ENCODE peak calls at places on chromosome 10, in five cellular contexts. One of them, this sample, is unnamed.
A peak's percentile ranks its signal among the peaks of the same experiment; 100 is the strongest.

GRCh38 chr10:123858907-123859650 is 32.5 kb downstream of the CPXM2 start:
- DNase-seq in A549: no peak
- DNase-seq in GM23248: no peak
- DNase-seq in CD8-positive, alpha-beta T cell: no peak
- DNase-seq in psoas muscle: no peak
- DNase-seq in this sample: no peak

GRCh38 chr10:36172574-36172973 is 530.5 kb upstream of the FZD8 start:
- DNase-seq in A549: no peak
- DNase-seq in CD8-positive, alpha-beta T cell: no peak
- DNase-seq in psoas muscle: no peak
- DNase-seq in GM23248: peak; percentile 68
- DNase-seq in this sample: peak; percentile 46

GRCh38 chr10:62817120-62817762 is 1.1 kb upstream of the EGR2 start:
- DNase-seq in CD8-positive, alpha-beta T cell: peak; percentile 58
- DNase-seq in psoas muscle: peak; percentile 63
- DNase-seq in GM23248: peak; percentile 58
- DNase-seq in A549: no peak
- DNase-seq in this sample: no peak

GRCh38 chr10:88033380-88033779 is 170.0 kb downstream of the PTEN start:
- DNase-seq in GM23248: no peak
- DNase-seq in psoas muscle: no peak
- DNase-seq in A549: no peak
- DNase-seq in CD8-positive, alpha-beta T cell: no peak
- DNase-seq in this sample: no peak

GRCh38 chr10:35765039-35765662 is 123.1 kb upstream of the FZD8 start:
- DNase-seq in A549: no peak
- DNase-seq in CD8-positive, alpha-beta T cell: no peak
- DNase-seq in GM23248: peak; percentile 12
- DNase-seq in psoas muscle: peak; percentile 17
- DNase-seq in this sample: no peak

GRCh38 chr10:306654-307185 is 171.5 kb downstream of the ZMYND11 start:
- DNase-seq in GM23248: no peak
- DNase-seq in CD8-positive, alpha-beta T cell: no peak
- DNase-seq in A549: no peak
- DNase-seq in psoas muscle: no peak
- DNase-seq in this sample: no peak

GRCh38 chr10:93245772-93246171 is 172.1 kb downstream of the CYP26A1 start:
- DNase-seq in GM23248: no peak
- DNase-seq in psoas muscle: no peak
- DNase-seq in A549: no peak
- DNase-seq in CD8-positive, alpha-beta T cell: no peak
- DNase-seq in this sample: no peak

GRCh38 chr10:73785721-73786511 is 510 bp downstream of the ZSWIM8 start:
- DNase-seq in GM23248: peak; percentile 82
- DNase-seq in psoas muscle: peak; percentile 42
- DNase-seq in CD8-positive, alpha-beta T cell: peak; percentile 51
- DNase-seq in A549: no peak
- DNase-seq in this sample: peak; percentile 43

GRCh38 chr10:126060232-126060935 is 164.0 kb downstream of the FANK1 start:
- DNase-seq in GM23248: peak; percentile 94
- DNase-seq in CD8-positive, alpha-beta T cell: no peak
- DNase-seq in A549: peak; percentile 52
- DNase-seq in psoas muscle: peak; percentile 61
- DNase-seq in this sample: peak; percentile 96

GRCh38 chr10:1736180-1736971 is 949 bp downstream of the ADARB2 start:
- DNase-seq in CD8-positive, alpha-beta T cell: no peak
- DNase-seq in GM23248: no peak
- DNase-seq in A549: no peak
- DNase-seq in psoas muscle: no peak
- DNase-seq in this sample: no peak

GRCh38 chr10:1733720-1734119 is 3.6 kb downstream of the ADARB2 start:
- DNase-seq in A549: no peak
- DNase-seq in psoas muscle: no peak
- DNase-seq in GM23248: no peak
- DNase-seq in CD8-positive, alpha-beta T cell: no peak
- DNase-seq in this sample: no peak

GRCh38 chr10:1735562-1735961 is 1.8 kb downstream of the ADARB2 start:
- DNase-seq in GM23248: no peak
- DNase-seq in psoas muscle: no peak
- DNase-seq in CD8-positive, alpha-beta T cell: no peak
- DNase-seq in A549: no peak
- DNase-seq in this sample: no peak

GRCh38 chr10:1732501-1733123 is 4.7 kb downstream of the ADARB2 start:
- DNase-seq in CD8-positive, alpha-beta T cell: no peak
- DNase-seq in psoas muscle: no peak
- DNase-seq in GM23248: no peak
- DNase-seq in A549: no peak
- DNase-seq in this sample: no peak

DNA sequence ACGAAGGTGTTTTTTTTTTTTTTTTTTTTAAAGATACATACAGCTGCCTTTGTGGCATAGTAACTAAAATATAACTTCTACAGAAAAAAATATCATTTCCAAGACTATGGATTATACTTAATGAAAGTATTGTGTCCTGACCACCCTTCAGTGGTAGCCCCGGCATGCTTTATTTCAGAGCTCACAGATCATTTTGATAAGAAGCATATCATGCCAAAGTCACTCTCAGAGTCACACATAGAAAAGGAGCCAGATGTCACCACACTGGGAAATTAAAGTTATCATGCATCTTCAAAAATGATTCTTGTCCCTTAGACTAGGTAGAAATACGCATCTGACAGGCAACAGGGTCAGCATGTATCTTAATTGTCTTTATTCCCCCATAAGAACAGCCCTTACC is 3.0 kb downstream of the ADARB2 start:
- DNase-seq in psoas muscle: no peak
- DNase-seq in A549: no peak
- DNase-seq in GM23248: no peak
- DNase-seq in CD8-positive, alpha-beta T cell: no peak
- DNase-seq in this sample: no peak
- H3K4me3 ChIP-seq in psoas muscle: no peak overlapping the region
- H3K4me3 ChIP-seq in A549: no peak overlapping the region
- H3K4me3 ChIP-seq in GM23248: no peak overlapping the region
- H3K4me3 ChIP-seq in CD8-positive, alpha-beta T cell: no peak overlapping the region
- H3K4me3 ChIP-seq in this sample: no peak overlapping the region

DNA sequence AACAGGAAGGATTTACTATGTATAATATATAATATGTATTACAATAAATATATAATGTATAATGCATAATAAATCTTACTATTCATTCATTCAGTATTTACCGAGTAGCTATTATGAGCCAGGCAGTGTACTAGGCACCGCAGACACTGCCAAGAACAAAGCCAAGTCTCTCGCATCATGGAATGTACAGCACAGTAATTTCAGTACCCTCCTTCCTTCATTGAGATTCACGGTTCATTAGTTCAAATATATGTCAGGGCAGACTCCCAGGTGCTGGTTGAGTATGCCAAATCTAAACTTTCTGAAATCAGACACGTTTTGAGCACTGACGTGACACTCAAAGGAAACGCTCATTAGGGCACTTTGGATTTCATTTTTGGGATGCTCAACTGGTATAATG is 9.1 kb downstream of the USP6NL start:
- DNase-seq in GM23248: no peak
- DNase-seq in CD8-positive, alpha-beta T cell: no peak
- DNase-seq in psoas muscle: no peak
- DNase-seq in A549: no peak
- DNase-seq in this sample: no peak
- H3K4me3 ChIP-seq in GM23248: no peak overlapping the region
- H3K4me3 ChIP-seq in CD8-positive, alpha-beta T cell: no peak overlapping the region
- H3K4me3 ChIP-seq in psoas muscle: no peak overlapping the region
- H3K4me3 ChIP-seq in A549: no peak overlapping the region
- H3K4me3 ChIP-seq in this sample: no peak overlapping the region

GRCh38 chr10:96658844-96659243 is 61.5 kb downstream of the PIK3AP1 start:
- DNase-seq in CD8-positive, alpha-beta T cell: no peak
- DNase-seq in psoas muscle: no peak
- DNase-seq in A549: no peak
- DNase-seq in GM23248: no peak
- DNase-seq in this sample: no peak
- H3K4me3 ChIP-seq in CD8-positive, alpha-beta T cell: no peak overlapping the region
- H3K4me3 ChIP-seq in psoas muscle: no peak overlapping the region
- H3K4me3 ChIP-seq in A549: no peak overlapping the region
- H3K4me3 ChIP-seq in GM23248: no peak overlapping the region
- H3K4me3 ChIP-seq in this sample: no peak overlapping the region

DNA sequence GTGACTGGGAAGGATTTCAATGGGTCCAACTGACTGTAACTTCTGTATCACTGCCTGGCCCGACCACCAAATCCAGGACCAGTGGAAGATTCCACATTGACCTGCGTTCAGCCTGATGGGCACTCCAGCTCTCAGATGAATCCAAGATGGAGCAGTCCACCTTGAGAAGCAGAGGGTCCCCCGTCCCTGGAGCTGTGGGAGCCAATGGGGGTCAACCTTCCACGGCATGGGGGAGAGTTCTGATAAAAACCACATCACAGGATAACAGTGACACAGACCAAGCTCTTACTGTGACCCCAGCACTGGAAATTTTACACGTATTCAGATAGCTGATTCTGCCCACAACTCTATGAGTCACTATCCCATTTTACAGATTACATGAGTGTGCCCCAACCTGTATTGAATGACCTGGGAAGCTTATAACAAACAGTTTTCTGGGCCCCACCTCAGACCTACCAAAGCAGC is 11.2 kb downstream of the ZCCHC24 start:
- DNase-seq in psoas muscle: no peak
- DNase-seq in GM23248: peak; percentile 68
- DNase-seq in CD8-positive, alpha-beta T cell: no peak
- DNase-seq in A549: no peak
- DNase-seq in this sample: peak; percentile 69
- H3K4me3 ChIP-seq in psoas muscle: no peak overlapping the region
- H3K4me3 ChIP-seq in GM23248: peak overlapping the region; percentile 52
- H3K4me3 ChIP-seq in CD8-positive, alpha-beta T cell: no peak overlapping the region
- H3K4me3 ChIP-seq in A549: no peak overlapping the region
- H3K4me3 ChIP-seq in this sample: no peak overlapping the region

This sample was measured in fibroblast of mammary gland.